ENCODE peak calls at places on chromosomes 5 and 9, in four cellular contexts. W is spleen; Z is CD4-positive, alpha-beta T cell; P is CD8-positive, alpha-beta T cell. F is an unnamed sample. For H3K9me3, the result is how much of the 10 kb centered on the place peaks cover.

GRCh38 chr5:132270345-132270685 is 12.8 kb downstream of the PDLIM4 start:
- DNase-seq in W (peak), Z (no peak), P (no peak), F (no peak)

GRCh38 chr9:83015897-83016296 is 47.0 kb downstream of the RASEF start:
- DNase-seq in W (no peak), Z (no peak), P (no peak), F (no peak)

GRCh38 chr9:5425006-5425628 is 12.6 kb downstream of the PLGRKT start:
- DNase-seq in W (no peak), Z (no peak), P (no peak), F (no peak)

GRCh38 chr5:39452846-39453245 is 28.1 kb upstream of the DAB2 start:
- DNase-seq in W (no peak), Z (no peak), P (no peak), F (no peak)

GRCh38 chr5:24177821-24178220 is 467.0 kb downstream of the CDH10 start:
- DNase-seq in W (no peak), Z (no peak), P (no peak), F (no peak)

GRCh38 chr5:116076496-116076895 is 8.3 kb upstream of the COMMD10 start:
- DNase-seq in W (no peak), Z (no peak), P (no peak), F (no peak)

GRCh38 chr9:134689320-134690181 is 47.9 kb downstream of the COL5A1 start:
- DNase-seq in W (peak), Z (no peak), P (no peak), F (peak)

GRCh38 chr5:150694638-150695037 is 6.2 kb downstream of the RBM22 start:
- DNase-seq in W (no peak), Z (no peak), P (no peak), F (no peak)

GRCh38 chr5:133773247-133774202 is 161.2 kb upstream of the FSTL4 start:
- DNase-seq in W (no peak), Z (no peak), P (no peak), F (no peak)

GRCh38 chr5:174717826-174718455 is 6.4 kb upstream of the MSX2 start:
- DNase-seq in W (no peak), Z (no peak), P (no peak), F (no peak)

GRCh38 chr5:169389318-169389717 is 88.4 kb upstream of the SLIT3 start:
- DNase-seq in W (no peak), Z (no peak), P (no peak), F (no peak)

GRCh38 chr9:98866435-98867108 is 59.1 kb downstream of the GALNT12 start:
- DNase-seq in W (no peak), Z (no peak), P (no peak), F (no peak)

GRCh38 chr5:10106806-10107205 is 142.9 kb downstream of the ATPSCKMT start:
- DNase-seq in W (no peak), Z (no peak), P (no peak), F (no peak)

GRCh38 chr5:167769846-167770420 is 521.5 kb upstream of the WWC1 start:
- DNase-seq in W (no peak), Z (no peak), P (no peak), F (no peak)

GRCh38 chr5:75964008-75964407 is 119.2 kb upstream of the SV2C start:
- DNase-seq in W (no peak), Z (no peak), P (no peak), F (no peak)

GRCh38 chr9:23556459-23556858 is 269.6 kb downstream of the ELAVL2 start:
- DNase-seq in W (no peak), Z (no peak), P (no peak), F (peak)

DNA sequence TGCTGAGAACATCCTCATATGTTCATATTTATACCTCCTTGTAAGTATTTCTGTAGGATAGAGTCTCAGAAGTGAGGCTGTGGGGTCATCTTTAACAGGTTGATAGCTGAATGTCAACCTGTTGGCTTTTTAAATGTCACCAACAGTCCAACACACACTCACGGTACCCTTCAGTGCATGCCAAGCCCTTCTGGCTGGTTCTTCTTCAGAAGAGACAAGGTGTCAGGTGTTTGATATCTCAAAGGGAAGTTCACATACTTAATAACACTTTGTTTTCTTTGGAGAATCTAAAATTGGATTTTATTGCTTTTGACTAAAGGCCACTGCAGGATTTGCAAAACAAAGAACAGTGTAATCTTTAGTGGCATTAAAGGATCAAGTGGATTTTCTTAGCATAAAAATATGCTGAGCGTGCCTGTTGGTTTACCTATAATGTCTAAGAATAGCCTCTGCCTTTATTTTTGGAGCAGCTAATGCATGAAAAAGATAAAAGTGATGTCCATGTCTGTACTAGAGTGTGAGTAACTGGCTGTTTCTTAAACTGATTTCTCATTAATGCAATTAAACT is 58.2 kb downstream of the RGS3 start:
- DNase-seq in W (no peak), Z (no peak), P (no peak), F (no peak)
- TF ChIP-seq CTCF in W (no peak), Z (no peak), P (no peak), F (no peak)

DNA sequence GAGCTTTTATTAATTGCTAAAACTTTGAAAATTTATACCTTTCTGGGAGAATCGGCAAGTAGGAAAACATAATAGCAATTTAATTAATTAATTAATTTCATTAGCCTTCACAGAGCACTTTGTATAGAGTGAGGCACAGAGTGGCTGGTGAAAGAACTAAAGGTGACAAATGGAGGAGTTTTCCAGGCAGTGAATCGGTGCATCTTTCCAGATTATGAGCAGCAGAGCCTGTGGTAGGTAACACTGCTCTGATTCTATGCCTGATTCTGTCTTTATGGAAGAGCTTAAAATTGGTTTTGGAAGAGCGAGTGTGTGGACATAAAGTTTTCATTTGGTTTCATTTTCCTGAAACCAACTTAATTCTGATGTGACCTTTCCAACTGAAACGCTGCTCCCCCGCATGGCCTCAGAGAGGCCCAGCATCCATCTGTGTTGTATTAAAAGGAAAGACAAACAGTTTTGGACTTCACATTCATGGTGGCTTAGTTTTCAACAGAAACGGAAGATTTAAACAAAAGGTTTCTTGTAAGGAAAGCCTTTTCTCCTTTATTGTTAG is 188.9 kb upstream of the RPS23 start:
- DNase-seq in W (no peak), Z (no peak), P (no peak), F (peak)
- H3K27ac ChIP-seq in W (no peak), Z (no peak), P (no peak), F (no peak)

GRCh38 chr5:13976223-13976622 is 31.7 kb upstream of the DNAH5 start:
- DNase-seq in W (no peak), Z (no peak), P (no peak), F (no peak)

GRCh38 chr5:13976867-13977479 is 32.5 kb upstream of the DNAH5 start:
- DNase-seq in W (no peak), Z (no peak), P (no peak), F (no peak)

GRCh38 chr5:13973724-13974123 is 29.2 kb upstream of the DNAH5 start:
- DNase-seq in W (no peak), Z (no peak), P (no peak), F (no peak)

GRCh38 chr5:13972029-13972428 is 27.5 kb upstream of the DNAH5 start:
- DNase-seq in W (no peak), Z (no peak), P (no peak), F (no peak)
- H3K9me3 ChIP-seq in W (under half), Z (under half), P (under half), F (under half)

DNA sequence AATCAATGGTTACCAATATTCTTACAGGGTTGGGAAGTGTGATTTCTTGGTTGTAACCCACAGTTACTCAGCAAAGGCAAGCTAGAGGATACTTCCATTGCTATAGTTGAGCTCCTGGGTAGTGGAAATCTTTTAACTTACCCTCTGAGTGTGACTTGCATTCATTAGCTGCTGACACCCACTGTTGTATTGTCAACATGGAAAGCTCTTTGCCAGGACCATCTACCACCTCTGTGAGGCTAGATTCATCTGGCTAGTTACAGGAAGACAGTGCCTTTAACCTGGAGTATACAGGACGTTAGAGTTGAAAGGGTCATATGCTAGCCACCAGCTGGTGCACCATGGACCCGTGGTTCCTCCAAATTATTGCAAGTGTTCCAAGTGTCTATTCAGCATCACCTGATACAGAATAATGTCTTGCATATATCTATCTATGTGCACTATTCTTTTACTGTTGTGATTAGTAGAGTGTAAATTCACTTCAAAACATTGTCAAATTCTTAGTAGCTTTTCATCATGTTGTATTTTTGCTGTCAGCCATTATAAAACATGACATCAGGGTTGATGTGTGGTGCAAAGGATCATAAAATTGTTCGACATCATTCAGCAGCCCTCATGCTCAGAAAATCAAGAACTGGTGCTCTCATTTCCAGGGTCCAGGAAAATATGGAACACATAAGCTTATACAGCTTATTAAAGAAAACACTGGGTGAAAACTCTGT is 239.0 kb downstream of the PJA2 start:
- DNase-seq in W (no peak), Z (no peak), P (no peak), F (no peak)
- TF ChIP-seq CTCF in W (no peak), Z (no peak), P (no peak), F (no peak)

DNA sequence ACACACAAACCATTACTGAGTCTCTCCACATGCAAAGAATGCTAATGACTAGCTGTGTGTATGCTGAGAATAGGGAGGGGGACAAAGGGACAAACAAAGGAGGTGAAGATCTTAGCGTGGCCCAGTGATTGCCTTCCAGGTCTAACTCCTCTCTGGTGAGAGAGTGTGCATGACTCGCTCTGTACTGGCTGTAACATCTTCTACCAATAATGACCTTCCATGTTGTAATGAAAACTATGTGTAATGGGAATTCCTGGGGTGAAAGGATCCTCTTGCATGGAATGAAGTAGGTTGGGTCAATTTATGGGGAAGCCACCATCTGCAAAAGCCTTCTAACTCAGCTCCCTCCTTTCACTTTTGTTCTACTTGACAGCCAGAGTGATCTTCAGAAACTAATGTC is 24.4 kb upstream of the GPR151 start:
- DNase-seq in W (no peak), Z (no peak), P (no peak), F (no peak)
- H3K27ac ChIP-seq in W (no peak), Z (no peak), P (no peak), F (no peak)

GRCh38 chr5:50328193-50328729 is 112.8 kb downstream of the EMB start:
- DNase-seq in W (no peak), Z (no peak), P (no peak), F (no peak)
- H3K9me3 ChIP-seq in W (under half), Z (under half), P (under half), F (under half)

GRCh38 chr5:1934056-1934394 is 51.3 kb upstream of the IRX4 start:
- DNase-seq in W (no peak), Z (no peak), P (no peak), F (no peak)
- TF ChIP-seq CTCF in W (no peak), Z (no peak), P (no peak), F (no peak)

GRCh38 chr5:135439426-135440205 is 7.5 kb downstream of the DCANP1 start:
- DNase-seq in W (no peak), Z (no peak), P (no peak), F (peak)

GRCh38 chr5:135441256-135441915 is 5.8 kb downstream of the DCANP1 start:
- DNase-seq in W (no peak), Z (no peak), P (no peak), F (no peak)

GRCh38 chr5:135437796-135438560 is 9.2 kb downstream of the DCANP1 start:
- DNase-seq in W (peak), Z (no peak), P (no peak), F (peak)

GRCh38 chr5:135436856-135437795 is 10.0 kb downstream of the DCANP1 start:
- DNase-seq in W (no peak), Z (no peak), P (no peak), F (peak)

DNA sequence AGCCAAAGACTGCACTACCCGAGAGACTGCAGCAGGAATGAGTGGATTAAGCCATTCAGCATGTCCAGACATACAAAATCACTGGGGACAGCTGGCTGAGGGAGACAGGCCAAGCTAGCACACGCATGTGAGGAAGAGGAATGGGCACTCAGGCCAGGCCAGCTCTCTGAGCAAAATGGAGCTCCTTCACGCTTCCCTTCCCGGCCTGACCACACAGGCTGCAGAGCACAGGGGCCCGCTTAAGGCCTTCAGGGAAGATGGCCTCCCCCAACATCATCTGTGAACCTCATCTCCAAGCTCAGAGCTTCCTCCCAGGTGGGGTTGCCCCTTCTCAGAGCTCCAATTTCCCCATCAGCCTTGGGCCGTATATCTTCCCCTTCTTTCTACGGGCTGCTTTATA is 8.4 kb downstream of the DCANP1 start:
- DNase-seq in W (no peak), Z (no peak), P (no peak), F (no peak)
- H3K27ac ChIP-seq in W (no peak), Z (no peak), P (no peak), F (no peak)

GRCh38 chr9:138051586-138052321 is 174.2 kb downstream of the CACNA1B start:
- DNase-seq in W (peak), Z (no peak), P (no peak), F (no peak)
- H3K9me3 ChIP-seq in W (under half), Z (under half), P (under half), F (under half)

DNA sequence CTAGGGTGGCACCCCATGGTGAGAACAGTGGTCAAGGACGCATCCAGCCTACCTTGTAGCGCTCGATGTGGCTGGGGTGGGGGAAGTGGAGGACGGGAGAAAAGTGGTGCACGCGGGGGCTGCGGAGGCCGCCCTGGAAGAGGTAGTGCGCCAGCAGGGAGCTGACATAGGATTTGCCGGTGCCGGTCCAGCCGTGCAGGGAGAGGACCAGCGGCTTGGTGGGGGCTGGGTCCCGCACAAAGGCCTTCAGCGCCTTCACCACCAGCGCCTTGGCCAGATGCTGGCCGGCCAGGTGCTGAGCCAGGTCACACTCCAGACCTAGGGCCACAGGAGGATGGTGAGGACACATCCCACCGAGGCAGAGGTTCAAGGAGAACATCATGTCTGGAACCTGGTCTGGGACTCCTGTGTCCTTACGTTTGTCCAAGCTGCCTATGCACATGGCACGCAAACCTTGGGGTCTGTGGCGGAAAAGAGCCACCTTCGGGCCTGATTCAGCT is 797 bp downstream of the TOR2A start:
- DNase-seq in W (peak), Z (no peak), P (no peak), F (no peak)
- TF ChIP-seq CTCF in W (no peak), Z (no peak), P (no peak), F (no peak)

F was measured in thyroid gland.